ENCODE peak calls at places on chromosomes 2 and 18, in six cellular contexts. M is WTC11, F is HepG2, K is HEK293T, V is HCT116, N is K562. U is an unnamed sample.

GRCh38 chr2:183123117-183123958 is 905 bp upstream of the NUP35 start:
- DNase-seq in M (no peak), V (no peak), F (no peak), K (no peak), N (no peak), U (no peak)

GRCh38 chr2:163347982-163348842 is 387.6 kb downstream of the FIGN start:
- DNase-seq in K (peak; percentile 66), F (no peak), N (no peak), M (peak; percentile 84), V (peak; percentile 52), U (peak; percentile 73)

GRCh38 chr2:120867290-120868231 is 131.9 kb downstream of the GLI2 start:
- DNase-seq in M (peak; percentile 55), K (no peak), F (no peak), V (no peak), N (peak; percentile 25), U (no peak)

GRCh38 chr18:62436636-62437519 is 85.9 kb upstream of the ZCCHC2 start:
- DNase-seq in K (no peak), N (no peak), V (no peak), M (no peak), F (no peak), U (no peak)

GRCh38 chr2:151952691-151953456 is 124.7 kb upstream of the ARL5A start:
- DNase-seq in K (no peak), N (no peak), F (no peak), M (no peak), V (no peak), U (no peak)

GRCh38 chr2:108982259-108982679 is 6.8 kb downstream of the EDAR start:
- DNase-seq in V (no peak), M (no peak), K (no peak), F (peak; percentile 15), N (no peak), U (no peak)

GRCh38 chr2:151967829-151968722 is 130.8 kb downstream of the CACNB4 start:
- DNase-seq in F (no peak), K (no peak), M (no peak), N (no peak), V (no peak), U (no peak)

GRCh38 chr2:235106874-235107639 is 155.2 kb downstream of the SH3BP4 start:
- DNase-seq in V (peak; percentile 56), K (peak; percentile 62), M (peak; percentile 69), F (peak; percentile 79), N (peak; percentile 19), U (peak; percentile 69)

GRCh38 chr2:215966951-215967350 is 46.4 kb downstream of the MREG start:
- DNase-seq in N (no peak), K (no peak), F (no peak), V (no peak), M (no peak), U (no peak)

GRCh38 chr2:225379861-225380260 is 19.6 kb upstream of the NYAP2 start:
- DNase-seq in N (no peak), M (no peak), K (no peak), V (no peak), F (no peak), U (no peak)

GRCh38 chr2:9095690-9096089 is 92.2 kb upstream of the MBOAT2 start:
- DNase-seq in M (peak; percentile 67), N (no peak), F (no peak), K (no peak), V (no peak), U (peak; percentile 71)

GRCh38 chr18:77144451-77145118 is 12.0 kb upstream of the MBP start:
- DNase-seq in V (no peak), F (no peak), K (no peak), N (no peak), M (no peak), U (no peak)

GRCh38 chr2:2000018-2000733 is 255.9 kb upstream of the PXDN start:
- DNase-seq in V (no peak), K (no peak), M (no peak), N (no peak), F (no peak), U (no peak)

GRCh38 chr2:33419548-33420255 is 56.7 kb upstream of the RASGRP3 start:
- DNase-seq in N (no peak), F (no peak), V (no peak), M (no peak), K (no peak), U (no peak)

GRCh38 chr2:184357033-184357432 is 241.3 kb upstream of the ZNF804A start:
- DNase-seq in V (no peak), K (no peak), F (no peak), N (no peak), M (no peak), U (no peak)

GRCh38 chr18:9147440-9148238 is 11.1 kb downstream of the ANKRD12 start:
- DNase-seq in M (no peak), N (peak; percentile 62), K (peak; percentile 26), F (peak; percentile 72), V (peak; percentile 48), U (no peak)

GRCh38 chr2:46434851-46435273 is 44.5 kb upstream of the TMEM247 start:
- DNase-seq in F (peak; percentile 88), K (no peak), V (no peak), N (no peak), M (no peak), U (no peak)

GRCh38 chr18:79575891-79576685 is 103.5 kb upstream of the CTDP1 start:
- DNase-seq in M (no peak), K (no peak), N (no peak), F (no peak), V (no peak), U (peak; percentile 49)
- TF ChIP-seq SP1 in M (no peak), K (no peak), N (no peak), F (no peak), V (no peak), U (no peak)

GRCh38 chr18:60984496-60984895 is 348.7 kb upstream of the CDH20 start:
- DNase-seq in K (no peak), M (no peak), F (no peak), N (no peak), V (no peak), U (no peak)
- TF ChIP-seq SP1 in K (no peak), M (no peak), F (no peak), N (no peak), V (no peak), U (no peak)

DNA sequence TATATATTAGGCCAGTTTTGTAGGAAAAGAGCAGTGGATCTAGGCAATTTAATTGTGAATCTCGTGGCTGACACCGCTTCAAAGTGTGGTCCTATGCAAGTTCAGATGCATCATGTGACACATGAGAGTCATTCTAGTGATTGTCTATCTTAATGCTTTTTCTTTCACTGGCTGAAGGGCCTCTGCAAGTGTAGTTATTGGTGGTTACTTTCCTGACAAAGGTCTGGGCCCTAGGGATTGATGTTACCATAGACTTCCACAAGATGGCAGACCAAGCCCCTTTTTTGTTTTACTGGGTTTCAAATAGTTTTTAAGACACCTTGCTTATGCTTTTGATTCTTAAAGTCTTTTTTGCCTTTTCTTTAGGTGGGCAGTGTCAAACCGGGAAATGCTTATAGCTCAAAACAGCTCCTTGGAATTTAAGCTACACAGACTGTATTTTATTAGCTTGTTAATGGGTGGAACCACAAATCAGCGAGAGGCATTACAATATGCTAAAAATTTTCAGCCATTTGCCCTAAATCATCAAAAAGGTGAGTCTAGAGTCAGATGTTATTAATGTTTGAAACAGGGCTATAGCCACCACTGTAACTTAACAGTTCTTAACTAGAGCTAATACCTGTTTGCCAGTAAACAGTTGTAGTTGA is 25.9 kb downstream of the CD8A start:
- DNase-seq in N (peak; percentile 53), V (peak; percentile 37), F (peak; percentile 43), M (no peak), K (peak; percentile 60), U (no peak)
- TF ChIP-seq SP1 in N (no peak), V (no peak), F (no peak), M (no peak), K (no peak), U (no peak)

GRCh38 chr2:3904061-3904460 is 200.7 kb downstream of the DCDC2C start:
- DNase-seq in K (no peak), V (no peak), M (no peak), N (no peak), F (no peak), U (no peak)

DNA sequence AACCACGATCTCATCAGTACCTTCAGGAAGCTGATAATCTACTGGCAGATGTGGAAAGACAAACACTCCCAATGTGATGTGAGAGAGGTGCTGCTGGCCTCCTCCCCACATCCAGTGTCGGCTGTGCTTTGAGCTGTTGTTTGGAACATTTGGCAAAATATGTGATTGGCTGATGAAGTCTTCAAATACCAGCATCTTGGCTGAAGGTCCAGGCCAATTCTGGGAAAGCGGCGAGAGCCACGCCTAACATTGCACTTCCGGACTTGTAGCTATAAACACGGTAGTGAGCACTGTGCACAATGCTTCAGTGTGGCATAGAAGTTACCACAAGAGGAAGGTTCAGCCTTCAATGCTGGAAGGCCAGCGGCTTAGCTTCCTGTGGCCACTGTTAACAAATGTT is 198.8 kb downstream of the DCDC2C start:
- DNase-seq in V (no peak), F (no peak), K (no peak), M (no peak), N (no peak), U (no peak)
- TF ChIP-seq SP1 in V (no peak), F (no peak), K (no peak), M (no peak), N (no peak), U (no peak)

GRCh38 chr2:174690026-174690425 is 74.2 kb downstream of the CHRNA1 start:
- DNase-seq in F (no peak), K (no peak), N (no peak), M (no peak), V (no peak), U (no peak)

GRCh38 chr2:174694196-174694878 is 69.9 kb downstream of the CHRNA1 start:
- DNase-seq in N (no peak), V (no peak), K (no peak), F (no peak), M (no peak), U (no peak)

GRCh38 chr2:174693344-174693743 is 70.9 kb downstream of the CHRNA1 start:
- DNase-seq in V (no peak), F (no peak), M (peak; percentile 45), K (no peak), N (no peak), U (no peak)

GRCh38 chr2:174691203-174691779 is 73.0 kb downstream of the CHRNA1 start:
- DNase-seq in V (no peak), M (no peak), N (no peak), K (no peak), F (no peak), U (no peak)

GRCh38 chr2:174692256-174692830 is 71.9 kb downstream of the CHRNA1 start:
- DNase-seq in V (no peak), K (no peak), N (no peak), F (no peak), M (no peak), U (no peak)
- TF ChIP-seq SP1 in V (no peak), K (no peak), N (no peak), F (no peak), M (no peak), U (no peak)

DNA sequence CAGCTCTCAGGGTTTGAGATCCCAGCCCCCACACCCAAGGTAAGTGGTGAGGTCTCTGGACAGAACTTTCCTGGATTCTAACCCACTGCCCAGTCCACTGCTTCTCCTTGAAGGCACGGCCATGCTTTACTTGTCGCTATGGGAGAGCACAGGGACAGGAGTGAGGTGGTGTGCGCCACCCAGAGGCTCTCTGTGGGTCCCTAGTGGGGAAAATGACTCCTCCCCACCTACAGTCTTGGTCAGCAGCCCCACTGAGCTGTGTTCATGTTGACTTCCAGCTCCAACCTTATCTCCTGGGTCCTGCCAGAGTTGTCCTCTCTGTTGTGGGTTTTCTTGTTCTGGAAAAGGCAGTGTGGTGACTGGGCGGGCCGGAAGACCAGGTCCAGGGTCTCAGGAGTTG is 11.1 kb downstream of the TET3 start:
- DNase-seq in K (no peak), M (no peak), F (no peak), N (peak; percentile 84), V (no peak), U (no peak)
- TF ChIP-seq SP1 in K (no peak), M (no peak), F (no peak), N (no peak), V (no peak), U (no peak)

GRCh38 chr18:23784811-23785245 is 95.6 kb downstream of the LAMA3 start:
- DNase-seq in N (no peak), M (no peak), F (no peak), K (peak; percentile 30), V (no peak), U (no peak)
- TF ChIP-seq SP1 in N (no peak), M (no peak), F (no peak), K (no peak), V (no peak), U (no peak)